ENCODE peak calls at places on chromosomes 12 and 14, in eight cellular contexts. Z is OCI-LY7; P is AG04450; S is adipocyte; T is Panc1; L is kidney epithelial cell; M is Jurkat, Clone E6-1; Q is mesendoderm. X is an unnamed sample.

GRCh38 chr14:73887704-73888459 is 1.2 kb downstream of the ZNF410 start:
- DNase-seq in Z (peak; percentile 3), P (no peak), S (no peak), T (no peak), L (no peak), M (no peak), Q (no peak), X (no peak)

GRCh38 chr12:132523576-132524331 is 33.8 kb downstream of the FBRSL1 start:
- DNase-seq in Z (peak; percentile 59), P (no peak), S (peak; percentile 79), T (peak; percentile 17), L (no peak), M (no peak), Q (peak; percentile 50), X (peak; percentile 8)

GRCh38 chr14:94936901-94937321 is 167.0 kb upstream of the GSC start:
- DNase-seq in Z (no peak), P (no peak), S (no peak), T (no peak), L (no peak), M (no peak), Q (no peak), X (no peak)

GRCh38 chr12:65881965-65882413 is 57.7 kb downstream of the HMGA2 start:
- DNase-seq in Z (no peak), P (no peak), S (no peak), T (no peak), L (no peak), M (no peak), Q (no peak), X (no peak)

GRCh38 chr12:120321382-120322202 is 6.0 kb downstream of the PLA2G1B start:
- DNase-seq in Z (no peak), P (no peak), S (no peak), T (no peak), L (peak; percentile 16), M (no peak), Q (no peak), X (no peak)

GRCh38 chr12:85138833-85139232 is 102.7 kb downstream of the LRRIQ1 start:
- DNase-seq in Z (no peak), P (no peak), S (no peak), T (no peak), L (no peak), M (no peak), Q (no peak), X (no peak)

GRCh38 chr14:89270439-89271227 is 146.4 kb downstream of the FOXN3 start:
- DNase-seq in Z (no peak), P (no peak), S (no peak), T (no peak), L (no peak), M (no peak), Q (peak; percentile 26), X (no peak)

GRCh38 chr12:100437038-100437841 is 36.4 kb upstream of the NR1H4 start:
- DNase-seq in Z (no peak), P (no peak), S (no peak), T (no peak), L (no peak), M (no peak), Q (no peak), X (peak; percentile 23)

GRCh38 chr12:9757433-9758025 is 3.2 kb downstream of the CD69 start:
- DNase-seq in Z (no peak), P (no peak), S (no peak), T (no peak), L (no peak), M (peak; percentile 75), Q (no peak), X (no peak)
- H3K4me3 ChIP-seq in Z (peak overlapping the region; percentile 67), P (no peak overlapping the region), S (no peak overlapping the region), T (no peak overlapping the region), L (no peak overlapping the region), M (peak overlapping the region; percentile 67), Q (no peak overlapping the region), X (no peak overlapping the region)

DNA sequence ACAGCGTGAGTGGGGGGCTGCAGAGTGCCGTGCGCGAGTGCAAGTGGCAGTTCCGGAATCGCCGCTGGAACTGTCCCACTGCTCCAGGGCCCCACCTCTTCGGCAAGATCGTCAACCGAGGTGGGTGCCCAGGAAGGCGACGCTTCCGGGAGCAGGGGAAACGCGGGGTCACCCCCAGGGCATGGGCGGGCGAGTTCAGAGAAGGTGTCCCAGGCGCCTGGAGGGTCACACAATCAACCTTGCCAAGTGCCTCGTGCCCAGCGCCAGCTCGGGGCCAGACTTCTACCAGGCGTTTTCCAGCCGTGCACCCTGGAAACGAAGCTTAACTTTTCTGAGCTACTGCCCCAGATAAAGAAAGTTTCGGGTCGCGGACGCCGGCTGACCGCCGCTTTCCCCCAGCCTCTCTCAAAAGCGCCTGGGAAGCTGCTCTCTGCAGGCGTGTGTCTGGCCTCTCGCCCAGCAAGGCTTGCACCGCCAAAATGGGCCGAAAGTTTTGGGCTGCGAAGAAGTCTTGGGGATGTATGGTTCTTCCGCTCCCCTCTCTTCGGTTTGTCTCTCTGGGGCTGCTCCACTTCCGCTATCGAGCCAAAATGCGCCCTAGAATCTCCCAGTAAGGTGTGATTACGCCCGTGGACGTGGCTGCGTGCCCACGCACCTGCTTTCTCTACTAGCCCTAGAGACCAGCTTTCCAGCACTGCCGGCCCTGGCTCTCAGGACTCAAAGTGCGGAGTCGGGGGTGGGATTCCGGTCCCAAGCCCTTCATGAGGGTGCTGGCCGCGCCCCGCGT is 1.7 kb downstream of the WNT1 start:
- DNase-seq in Z (no peak), P (no peak), S (no peak), T (no peak), L (no peak), M (no peak), Q (no peak), X (no peak)
- H3K4me3 ChIP-seq in Z (no peak overlapping the region), P (peak overlapping the region; percentile 2), S (peak overlapping the region; percentile 59), T (no peak overlapping the region), L (no peak overlapping the region), M (peak overlapping the region; percentile 28), Q (no peak overlapping the region), X (no peak overlapping the region)

GRCh38 chr12:114691810-114692557 is 8.0 kb upstream of the TBX3 start:
- DNase-seq in Z (no peak), P (no peak), S (no peak), T (no peak), L (no peak), M (no peak), Q (peak; percentile 48), X (no peak)

GRCh38 chr12:114693532-114693931 is 9.6 kb upstream of the TBX3 start:
- DNase-seq in Z (no peak), P (no peak), S (no peak), T (no peak), L (no peak), M (no peak), Q (no peak), X (no peak)

GRCh38 chr12:114691196-114691595 is 7.2 kb upstream of the TBX3 start:
- DNase-seq in Z (no peak), P (no peak), S (no peak), T (no peak), L (no peak), M (no peak), Q (no peak), X (no peak)

GRCh38 chr12:114694436-114695304 is 10.7 kb upstream of the TBX3 start:
- DNase-seq in Z (no peak), P (no peak), S (no peak), T (no peak), L (no peak), M (no peak), Q (no peak), X (no peak)

DNA sequence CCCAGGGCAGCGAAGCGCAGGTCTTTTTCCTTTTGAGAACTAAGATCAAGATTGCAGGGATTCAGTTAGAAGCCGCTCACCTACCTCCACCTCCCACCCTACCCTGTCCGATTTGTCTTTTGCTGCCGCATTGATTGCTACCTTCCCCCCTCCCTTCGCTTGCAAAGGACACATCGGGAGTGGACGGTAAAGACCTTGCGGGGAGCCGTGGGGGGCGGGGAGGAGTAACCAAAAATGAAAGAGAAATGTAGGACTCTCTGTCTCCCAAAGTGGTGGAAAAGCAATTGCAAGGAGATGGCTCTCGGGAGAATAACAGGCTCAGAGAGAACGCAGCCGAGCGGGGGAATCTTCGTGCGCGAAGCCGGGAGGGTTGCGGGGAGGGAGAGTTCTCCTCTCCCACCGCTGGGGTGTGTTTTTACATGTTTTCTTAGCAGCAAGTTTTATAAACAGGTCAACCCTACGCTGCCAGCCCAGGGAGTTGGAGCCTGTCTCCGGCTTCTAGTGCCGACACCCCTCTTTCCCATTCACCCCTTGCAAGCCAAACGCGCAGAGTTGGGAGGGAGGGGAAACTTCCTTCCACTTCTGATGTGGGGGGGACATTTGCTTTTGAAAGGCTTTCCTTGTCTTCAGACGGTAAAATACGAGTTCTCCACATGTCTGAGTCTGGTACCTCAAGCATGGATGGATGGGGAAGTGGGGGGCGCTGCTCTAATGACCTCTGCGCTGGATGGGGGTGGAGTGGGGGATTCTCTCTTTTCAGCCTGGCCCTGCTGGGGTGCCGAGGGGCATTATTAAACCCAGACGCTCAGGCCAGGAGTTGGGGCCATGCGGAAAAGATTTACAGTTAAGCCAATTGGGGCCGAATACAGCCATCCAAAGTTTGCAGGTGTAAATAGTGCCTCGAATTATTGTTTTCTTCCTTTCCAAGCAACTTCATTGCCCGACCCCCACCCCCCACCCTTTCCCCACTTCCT is 8.9 kb upstream of the TBX3 start:
- DNase-seq in Z (no peak), P (no peak), S (peak; percentile 71), T (no peak), L (no peak), M (no peak), Q (peak; percentile 61), X (no peak)
- H3K4me3 ChIP-seq in Z (no peak overlapping the region), P (peak overlapping the region; percentile 74), S (peak overlapping the region; percentile 86), T (no peak overlapping the region), L (peak overlapping the region; percentile 30), M (no peak overlapping the region), Q (peak overlapping the region; percentile 19), X (no peak overlapping the region)

GRCh38 chr14:103890052-103890371 is 38.2 kb upstream of the TDRD9 start:
- DNase-seq in Z (no peak), P (no peak), S (no peak), T (no peak), L (no peak), M (no peak), Q (no peak), X (no peak)

GRCh38 chr14:103891667-103892215 is 36.5 kb upstream of the TDRD9 start:
- DNase-seq in Z (no peak), P (no peak), S (no peak), T (no peak), L (no peak), M (no peak), Q (no peak), X (no peak)

GRCh38 chr14:103887557-103888115 is 40.3 kb upstream of the PPP1R13B start:
- DNase-seq in Z (no peak), P (no peak), S (no peak), T (no peak), L (no peak), M (no peak), Q (no peak), X (no peak)

GRCh38 chr14:103890836-103891666 is 37.2 kb upstream of the TDRD9 start:
- DNase-seq in Z (no peak), P (no peak), S (no peak), T (no peak), L (no peak), M (no peak), Q (no peak), X (no peak)

GRCh38 chr14:103889313-103890051 is 38.8 kb upstream of the TDRD9 start:
- DNase-seq in Z (no peak), P (no peak), S (peak; percentile 47), T (no peak), L (no peak), M (no peak), Q (no peak), X (no peak)
- H3K4me3 ChIP-seq in Z (no peak overlapping the region), P (no peak overlapping the region), S (no peak overlapping the region), T (no peak overlapping the region), L (no peak overlapping the region), M (no peak overlapping the region), Q (no peak overlapping the region), X (no peak overlapping the region)